ENCODE peak calls at places on chromosome 11, in five cellular contexts. C is activated B cell treated with CpG ODN at 0.5 μM for 24 hours, F is AG10803, D is foreskin fibroblast, U is brain microvascular endothelial cell. N is an unnamed sample.
A peak's percentile ranks its signal among the peaks of the same experiment; 100 is the strongest.

GRCh38 chr11:57343825-57344224 is 5.7 kb downstream of the P2RX3 start:
- DNase-seq in F (no peak), U (no peak), C (no peak), D (no peak), N (no peak)

GRCh38 chr11:13152736-13153541 is 124.7 kb upstream of the BMAL1 start:
- DNase-seq in D (peak; percentile 66), F (peak; percentile 35), C (no peak), U (peak; percentile 12), N (no peak)

GRCh38 chr11:133318221-133318620 is 214.1 kb downstream of the OPCML start:
- DNase-seq in F (no peak), D (no peak), C (no peak), U (no peak), N (no peak)

GRCh38 chr11:5004429-5005274 is 10.0 kb downstream of the OR51L1 start:
- DNase-seq in U (peak; percentile 68), C (no peak), D (peak; percentile 53), F (peak; percentile 59), N (peak; percentile 36)

GRCh38 chr11:614583-615452 is 932 bp downstream of the IRF7 start:
- DNase-seq in D (no peak), U (no peak), F (peak; percentile 6), C (peak; percentile 35), N (no peak)

GRCh38 chr11:130715085-130715932 is 201.0 kb downstream of the SNX19 start:
- DNase-seq in C (no peak), U (no peak), F (no peak), D (peak; percentile 20), N (no peak)

GRCh38 chr11:36056160-36056751 is 112.4 kb downstream of the LDLRAD3 start:
- DNase-seq in F (peak; percentile 25), C (no peak), D (peak; percentile 47), U (peak; percentile 26), N (no peak)

GRCh38 chr11:105109855-105110750 is 29.5 kb downstream of the CARD18 start:
- DNase-seq in U (no peak), C (no peak), D (peak; percentile 58), F (peak; percentile 78), N (no peak)

GRCh38 chr11:126874276-126874675 is 126.3 kb downstream of the KIRREL3 start:
- DNase-seq in U (no peak), F (peak; percentile 14), C (no peak), D (peak; percentile 18), N (no peak)

GRCh38 chr11:130122141-130122575 is 37.4 kb upstream of the ST14 start:
- DNase-seq in F (no peak), D (no peak), C (no peak), U (peak; percentile 60), N (no peak)

GRCh38 chr11:114736806-114737205 is 58.5 kb downstream of the NXPE2 start:
- DNase-seq in F (no peak), D (no peak), C (no peak), U (no peak), N (no peak)

GRCh38 chr11:124961972-124962609 is 8.1 kb downstream of the CCDC15 start:
- DNase-seq in U (peak; percentile 78), F (peak; percentile 81), D (peak; percentile 88), C (no peak), N (no peak)

GRCh38 chr11:13963169-13963948 is 836 bp downstream of the SPON1 start:
- DNase-seq in C (peak; percentile 19), F (no peak), U (no peak), D (peak; percentile 62), N (peak; percentile 13)

GRCh38 chr11:128886401-128887119 is 4.6 kb upstream of the KCNJ5 start:
- DNase-seq in D (no peak), C (no peak), U (no peak), F (no peak), N (no peak)

GRCh38 chr11:31997955-31998354 is 92.9 kb upstream of the RCN1 start:
- DNase-seq in F (no peak), D (no peak), U (no peak), C (no peak), N (no peak)

GRCh38 chr11:121625784-121626506 is 173.2 kb upstream of the SORL1-AS1 start:
- DNase-seq in F (peak; percentile 56), D (no peak), C (no peak), U (no peak), N (no peak)

GRCh38 chr11:120178441-120179070 is 32.3 kb upstream of the OAF start:
- DNase-seq in C (no peak), D (peak; percentile 35), F (peak; percentile 37), U (no peak), N (no peak)

GRCh38 chr11:29435421-29435820 is 581.4 kb downstream of the KCNA4 start:
- DNase-seq in C (no peak), D (no peak), U (peak; percentile 46), F (no peak), N (no peak)

GRCh38 chr11:8066911-8067455 is 14.0 kb upstream of the TUB start:
- DNase-seq in U (no peak), D (no peak), F (no peak), C (no peak), N (no peak)

GRCh38 chr11:73554677-73555320 is 43.1 kb downstream of the FAM168A start:
- DNase-seq in U (no peak), F (no peak), D (no peak), C (no peak), N (no peak)

GRCh38 chr11:26936109-26936508 is 57.8 kb upstream of the FIBIN start:
- DNase-seq in C (no peak), U (no peak), D (no peak), F (no peak), N (no peak)

GRCh38 chr11:86807356-86807755 is 7.0 kb downstream of the PRSS23 start:
- DNase-seq in F (no peak), C (no peak), U (no peak), D (no peak), N (no peak)

GRCh38 chr11:67179892-67180490 is 60.9 kb downstream of the KDM2A start:
- DNase-seq in D (no peak), U (no peak), F (no peak), C (no peak), N (no peak)

GRCh38 chr11:7204778-7205177 is 46.9 kb upstream of the SYT9 start:
- DNase-seq in C (no peak), D (peak; percentile 67), U (peak; percentile 74), F (peak; percentile 64), N (no peak)

GRCh38 chr11:92796744-92797143 is 172.7 kb upstream of the MTNR1B start:
- DNase-seq in F (no peak), U (no peak), D (no peak), C (no peak), N (no peak)

GRCh38 chr11:123188508-123189165 is 6.4 kb downstream of the CLMP start:
- DNase-seq in D (peak; percentile 94), C (no peak), F (peak; percentile 69), U (peak; percentile 66), N (no peak)

GRCh38 chr11:32326522-32326921 is 108.8 kb downstream of the WT1 start:
- DNase-seq in F (peak; percentile 27), U (no peak), D (no peak), C (no peak), N (no peak)

GRCh38 chr11:118565062-118565461 is 669 bp downstream of the IFT46 start:
- DNase-seq in D (peak; percentile 39), U (no peak), F (peak; percentile 50), C (no peak), N (no peak)

GRCh38 chr11:65058419-65059054 is at the start of gene NAALADL1:
- DNase-seq in U (no peak), D (no peak), F (no peak), C (no peak), N (no peak)

GRCh38 chr11:65059523-65059922 is 1.2 kb upstream of the NAALADL1 start:
- DNase-seq in D (no peak), F (no peak), U (no peak), C (no peak), N (no peak)

GRCh38 chr11:65063532-65063931 is 5.2 kb upstream of the NAALADL1 start:
- DNase-seq in U (no peak), C (no peak), D (no peak), F (no peak), N (no peak)

GRCh38 chr11:65059959-65060824 is 1.8 kb upstream of the NAALADL1 start:
- DNase-seq in U (no peak), F (peak; percentile 16), D (peak; percentile 24), C (no peak), N (no peak)

GRCh38 chr11:65060913-65061408 is 2.6 kb upstream of the NAALADL1 start:
- DNase-seq in F (no peak), C (no peak), U (no peak), D (peak; percentile 47), N (no peak)
- TF ChIP-seq CTCF in F (peak; percentile 33), C (no peak), U (peak; percentile 62), D (peak; percentile 32), N (peak; percentile 27)

DNA sequence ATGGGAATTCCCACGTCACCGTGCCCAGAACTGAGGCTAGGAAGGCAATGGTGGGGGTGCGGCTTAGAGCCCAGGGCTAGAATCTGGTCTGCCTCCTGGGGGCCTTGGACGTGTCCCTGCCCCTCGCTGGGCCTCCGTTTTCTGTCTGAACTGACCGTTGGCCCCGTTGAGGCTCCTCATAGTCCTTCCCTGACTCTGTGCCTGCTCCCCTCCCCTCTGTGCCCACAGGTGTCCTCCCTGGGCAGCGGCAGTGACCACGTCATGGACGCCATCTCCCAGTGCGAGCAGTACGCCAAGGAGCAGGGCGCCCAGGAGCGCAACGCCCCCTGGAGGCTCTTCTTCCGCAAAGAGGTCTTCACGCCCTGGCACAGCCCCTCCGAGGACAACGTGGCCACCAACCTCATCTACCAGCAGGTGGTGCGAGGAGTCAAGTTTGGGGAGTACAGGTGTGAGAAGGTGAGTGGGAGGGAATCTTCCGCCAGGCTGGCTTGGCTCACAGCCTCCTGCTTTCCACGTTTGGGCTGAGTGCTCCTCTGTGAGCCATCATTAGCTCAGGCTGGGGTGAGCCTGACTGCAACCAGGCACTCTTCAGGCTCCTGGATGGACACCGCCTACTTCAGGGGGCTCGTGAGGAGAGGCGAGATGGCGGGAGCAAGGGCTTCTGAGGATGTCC is 63.9 kb downstream of the MYO7A start:
- DNase-seq in C (no peak), F (peak; percentile 9), D (no peak), U (peak; percentile 23), N (peak; percentile 92)
- TF ChIP-seq CTCF in C (no peak), F (peak; percentile 49), D (peak; percentile 38), U (peak; percentile 78), N (peak; percentile 99)

DNA sequence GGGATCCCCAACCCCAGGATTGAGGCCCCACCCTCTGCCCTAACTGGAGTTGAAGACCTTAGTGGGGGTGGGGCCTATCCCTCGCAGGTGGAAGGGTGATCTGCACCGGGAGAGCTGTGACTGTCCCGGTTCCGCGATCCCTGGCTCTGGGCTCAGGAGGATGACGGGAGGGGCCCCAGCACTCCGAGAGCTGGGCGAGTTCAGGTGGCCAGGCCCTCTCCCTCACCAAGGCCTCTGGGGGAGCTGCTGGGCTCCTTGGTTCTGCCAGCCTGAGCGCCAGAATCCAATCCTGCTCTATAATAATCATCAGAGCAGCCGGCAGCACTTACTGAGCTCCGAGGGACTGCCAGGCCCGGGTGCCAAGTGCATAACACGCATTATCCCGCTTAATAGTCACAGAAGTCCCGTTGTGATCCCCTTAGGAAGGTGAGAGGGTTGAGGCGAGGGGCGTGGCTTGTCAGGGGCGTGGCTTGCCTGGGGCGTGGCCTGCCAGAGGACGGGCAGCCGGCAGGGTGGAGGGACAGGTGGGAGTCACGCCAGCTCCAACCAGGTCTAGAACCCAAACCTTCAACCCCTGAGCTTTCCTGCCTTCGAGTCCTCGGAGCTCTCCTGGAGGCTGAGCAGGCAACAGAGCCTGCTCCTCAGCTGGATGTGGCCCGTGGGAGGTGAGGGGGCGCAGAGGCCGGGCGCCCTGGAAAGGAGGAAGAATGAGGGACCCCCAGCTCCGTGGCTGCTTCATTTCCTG is 7.2 kb upstream of the SYT7 start:
- DNase-seq in D (peak; percentile 54), C (peak; percentile 64), F (no peak), U (no peak), N (peak; percentile 42)
- TF ChIP-seq CTCF in D (peak; percentile 27), C (no peak), F (peak; percentile 24), U (peak; percentile 52), N (peak; percentile 36)

GRCh38 chr11:111463276-111463675 is 48.9 kb downstream of the BTG4 start:
- DNase-seq in F (no peak), U (no peak), D (no peak), C (no peak), N (no peak)
- TF ChIP-seq CTCF in F (no peak), U (no peak), D (no peak), C (no peak), N (no peak)

N was measured in progenitor cell of endocrine pancreas.